ENCODE peak calls at places on chromosomes 5 and 9, in eight cellular contexts. One of them, this sample, is unnamed.
A peak's percentile ranks its signal among the peaks of the same experiment; 100 is the strongest.

GRCh38 chr9:2053883-2054845 is 39.0 kb downstream of the SMARCA2 start:
- DNase-seq in activated CD4-positive, CD25-positive, alpha-beta regulatory T cell: no peak
- DNase-seq in BE2C: no peak
- DNase-seq in AG08395: peak; percentile 35
- DNase-seq in T-helper 1 cell: peak; percentile 58
- DNase-seq in NCI-H1092 treated with DMSO at 0.1 percent for 48 hours: no peak
- DNase-seq in fibroblast of pulmonary artery: peak; percentile 46
- DNase-seq in activated T-helper 1 cell treated with Interleukin-2 at 50 U/mL for 16 hours: peak; percentile 51
- DNase-seq in this sample: peak; percentile 33

GRCh38 chr9:33289501-33289900 is 815 bp upstream of the NFX1 start:
- DNase-seq in activated CD4-positive, CD25-positive, alpha-beta regulatory T cell: no peak
- DNase-seq in BE2C: peak; percentile 12
- DNase-seq in AG08395: no peak
- DNase-seq in T-helper 1 cell: no peak
- DNase-seq in NCI-H1092 treated with DMSO at 0.1 percent for 48 hours: no peak
- DNase-seq in fibroblast of pulmonary artery: peak; percentile 11
- DNase-seq in activated T-helper 1 cell treated with Interleukin-2 at 50 U/mL for 16 hours: no peak
- DNase-seq in this sample: no peak

GRCh38 chr5:139181835-139182452 is 16.2 kb downstream of the SIL1 start:
- DNase-seq in activated CD4-positive, CD25-positive, alpha-beta regulatory T cell: no peak
- DNase-seq in BE2C: peak; percentile 37
- DNase-seq in AG08395: peak; percentile 38
- DNase-seq in T-helper 1 cell: no peak
- DNase-seq in NCI-H1092 treated with DMSO at 0.1 percent for 48 hours: no peak
- DNase-seq in fibroblast of pulmonary artery: peak; percentile 57
- DNase-seq in activated T-helper 1 cell treated with Interleukin-2 at 50 U/mL for 16 hours: no peak
- DNase-seq in this sample: peak; percentile 76

GRCh38 chr9:94772654-94773303 is 46.3 kb downstream of the AOPEP start:
- DNase-seq in activated CD4-positive, CD25-positive, alpha-beta regulatory T cell: no peak
- DNase-seq in BE2C: peak; percentile 70
- DNase-seq in AG08395: peak; percentile 34
- DNase-seq in T-helper 1 cell: no peak
- DNase-seq in NCI-H1092 treated with DMSO at 0.1 percent for 48 hours: peak; percentile 97
- DNase-seq in fibroblast of pulmonary artery: no peak
- DNase-seq in activated T-helper 1 cell treated with Interleukin-2 at 50 U/mL for 16 hours: no peak
- DNase-seq in this sample: no peak

GRCh38 chr9:131407717-131408195 is 13.9 kb downstream of the PRRC2B start:
- DNase-seq in activated CD4-positive, CD25-positive, alpha-beta regulatory T cell: no peak
- DNase-seq in BE2C: no peak
- DNase-seq in AG08395: peak; percentile 47
- DNase-seq in T-helper 1 cell: peak; percentile 42
- DNase-seq in NCI-H1092 treated with DMSO at 0.1 percent for 48 hours: no peak
- DNase-seq in fibroblast of pulmonary artery: peak; percentile 57
- DNase-seq in activated T-helper 1 cell treated with Interleukin-2 at 50 U/mL for 16 hours: peak; percentile 15
- DNase-seq in this sample: no peak

GRCh38 chr5:16606628-16607027 is 10.2 kb downstream of the RETREG1 start:
- DNase-seq in activated CD4-positive, CD25-positive, alpha-beta regulatory T cell: no peak
- DNase-seq in BE2C: no peak
- DNase-seq in AG08395: no peak
- DNase-seq in T-helper 1 cell: no peak
- DNase-seq in NCI-H1092 treated with DMSO at 0.1 percent for 48 hours: no peak
- DNase-seq in fibroblast of pulmonary artery: no peak
- DNase-seq in activated T-helper 1 cell treated with Interleukin-2 at 50 U/mL for 16 hours: no peak
- DNase-seq in this sample: no peak

GRCh38 chr5:180334176-180334575 is 19.0 kb downstream of the GFPT2 start:
- DNase-seq in activated CD4-positive, CD25-positive, alpha-beta regulatory T cell: no peak
- DNase-seq in BE2C: no peak
- DNase-seq in AG08395: no peak
- DNase-seq in T-helper 1 cell: no peak
- DNase-seq in NCI-H1092 treated with DMSO at 0.1 percent for 48 hours: no peak
- DNase-seq in fibroblast of pulmonary artery: no peak
- DNase-seq in activated T-helper 1 cell treated with Interleukin-2 at 50 U/mL for 16 hours: no peak
- DNase-seq in this sample: no peak

GRCh38 chr5:98827161-98827560 is 53.7 kb downstream of the RGMB start:
- DNase-seq in activated CD4-positive, CD25-positive, alpha-beta regulatory T cell: no peak
- DNase-seq in BE2C: no peak
- DNase-seq in AG08395: peak; percentile 54
- DNase-seq in T-helper 1 cell: no peak
- DNase-seq in NCI-H1092 treated with DMSO at 0.1 percent for 48 hours: peak; percentile 13
- DNase-seq in fibroblast of pulmonary artery: peak; percentile 73
- DNase-seq in activated T-helper 1 cell treated with Interleukin-2 at 50 U/mL for 16 hours: no peak
- DNase-seq in this sample: peak; percentile 37

GRCh38 chr9:126847051-126847450 is 13.4 kb upstream of the ZBTB34 start:
- DNase-seq in activated CD4-positive, CD25-positive, alpha-beta regulatory T cell: no peak
- DNase-seq in BE2C: no peak
- DNase-seq in AG08395: no peak
- DNase-seq in T-helper 1 cell: no peak
- DNase-seq in NCI-H1092 treated with DMSO at 0.1 percent for 48 hours: no peak
- DNase-seq in fibroblast of pulmonary artery: no peak
- DNase-seq in activated T-helper 1 cell treated with Interleukin-2 at 50 U/mL for 16 hours: no peak
- DNase-seq in this sample: no peak

GRCh38 chr9:37729499-37729898 is 24.1 kb upstream of the TRMT10B start:
- DNase-seq in activated CD4-positive, CD25-positive, alpha-beta regulatory T cell: no peak
- DNase-seq in BE2C: no peak
- DNase-seq in AG08395: no peak
- DNase-seq in T-helper 1 cell: no peak
- DNase-seq in NCI-H1092 treated with DMSO at 0.1 percent for 48 hours: no peak
- DNase-seq in fibroblast of pulmonary artery: no peak
- DNase-seq in activated T-helper 1 cell treated with Interleukin-2 at 50 U/mL for 16 hours: no peak
- DNase-seq in this sample: no peak

GRCh38 chr5:32363030-32363429 is 50.3 kb upstream of the MTMR12 start:
- DNase-seq in activated CD4-positive, CD25-positive, alpha-beta regulatory T cell: no peak
- DNase-seq in BE2C: no peak
- DNase-seq in AG08395: no peak
- DNase-seq in T-helper 1 cell: no peak
- DNase-seq in NCI-H1092 treated with DMSO at 0.1 percent for 48 hours: no peak
- DNase-seq in fibroblast of pulmonary artery: no peak
- DNase-seq in activated T-helper 1 cell treated with Interleukin-2 at 50 U/mL for 16 hours: no peak
- DNase-seq in this sample: no peak

GRCh38 chr5:179196420-179197079 is 136.4 kb downstream of the ZNF354C start:
- DNase-seq in activated CD4-positive, CD25-positive, alpha-beta regulatory T cell: no peak
- DNase-seq in BE2C: no peak
- DNase-seq in AG08395: no peak
- DNase-seq in T-helper 1 cell: no peak
- DNase-seq in NCI-H1092 treated with DMSO at 0.1 percent for 48 hours: no peak
- DNase-seq in fibroblast of pulmonary artery: no peak
- DNase-seq in activated T-helper 1 cell treated with Interleukin-2 at 50 U/mL for 16 hours: no peak
- DNase-seq in this sample: no peak

This sample was measured in HT1080.